ENCODE peak calls at places on chromosomes 6 and 20, in seven cellular contexts. One of them, this sample, is unnamed.

GRCh38 chr20:22949710-22950109 is 85.4 kb upstream of the SSTR4 start:
- DNase-seq in progenitor cell of endocrine pancreas: no peak
- DNase-seq in heart left ventricle: no peak
- DNase-seq in neural crest cell: no peak
- DNase-seq in endothelial cell: no peak
- DNase-seq in neural progenitor cell: no peak
- DNase-seq in left lung: no peak
- DNase-seq in this sample: no peak

GRCh38 chr6:108029226-108029921 is 45.2 kb downstream of the OSTM1 start:
- DNase-seq in progenitor cell of endocrine pancreas: no peak
- DNase-seq in heart left ventricle: no peak
- DNase-seq in neural crest cell: no peak
- DNase-seq in endothelial cell: no peak
- DNase-seq in neural progenitor cell: peak; percentile 66
- DNase-seq in left lung: no peak
- DNase-seq in this sample: no peak

GRCh38 chr6:13488015-13488895 is 855 bp upstream of the GFOD1 start:
- DNase-seq in progenitor cell of endocrine pancreas: no peak
- DNase-seq in heart left ventricle: peak; percentile 73
- DNase-seq in neural crest cell: peak; percentile 11
- DNase-seq in endothelial cell: peak; percentile 52
- DNase-seq in neural progenitor cell: peak; percentile 71
- DNase-seq in left lung: peak; percentile 85
- DNase-seq in this sample: no peak

GRCh38 chr6:56677559-56677958 is 34.9 kb upstream of the DST start:
- DNase-seq in progenitor cell of endocrine pancreas: no peak
- DNase-seq in heart left ventricle: no peak
- DNase-seq in neural crest cell: no peak
- DNase-seq in endothelial cell: no peak
- DNase-seq in neural progenitor cell: no peak
- DNase-seq in left lung: no peak
- DNase-seq in this sample: no peak

GRCh38 chr6:90219168-90219985 is 77.3 kb downstream of the BACH2 start:
- DNase-seq in progenitor cell of endocrine pancreas: peak; percentile 37
- DNase-seq in heart left ventricle: peak; percentile 63
- DNase-seq in neural crest cell: peak; percentile 39
- DNase-seq in endothelial cell: peak; percentile 11
- DNase-seq in neural progenitor cell: peak; percentile 43
- DNase-seq in left lung: no peak
- DNase-seq in this sample: peak; percentile 5

GRCh38 chr20:6819599-6819998 is 52.1 kb downstream of the BMP2 start:
- DNase-seq in progenitor cell of endocrine pancreas: no peak
- DNase-seq in heart left ventricle: no peak
- DNase-seq in neural crest cell: no peak
- DNase-seq in endothelial cell: no peak
- DNase-seq in neural progenitor cell: no peak
- DNase-seq in left lung: no peak
- DNase-seq in this sample: peak; percentile 42

GRCh38 chr20:50837532-50838321 is 42.9 kb downstream of the BCAS4 start:
- DNase-seq in progenitor cell of endocrine pancreas: no peak
- DNase-seq in heart left ventricle: peak; percentile 52
- DNase-seq in neural crest cell: no peak
- DNase-seq in endothelial cell: no peak
- DNase-seq in neural progenitor cell: no peak
- DNase-seq in left lung: peak; percentile 28
- DNase-seq in this sample: peak; percentile 74

GRCh38 chr20:43969501-43969900 is 54.8 kb downstream of the TOX2 start:
- DNase-seq in progenitor cell of endocrine pancreas: no peak
- DNase-seq in heart left ventricle: no peak
- DNase-seq in neural crest cell: no peak
- DNase-seq in endothelial cell: no peak
- DNase-seq in neural progenitor cell: no peak
- DNase-seq in left lung: no peak
- DNase-seq in this sample: no peak

GRCh38 chr20:56222201-56222600 is 26.3 kb upstream of the MC3R start:
- DNase-seq in progenitor cell of endocrine pancreas: no peak
- DNase-seq in heart left ventricle: no peak
- DNase-seq in neural crest cell: no peak
- DNase-seq in endothelial cell: no peak
- DNase-seq in neural progenitor cell: no peak
- DNase-seq in left lung: no peak
- DNase-seq in this sample: peak; percentile 55

GRCh38 chr6:88877893-88878292 is 85.5 kb downstream of the RNGTT start:
- DNase-seq in progenitor cell of endocrine pancreas: no peak
- DNase-seq in heart left ventricle: no peak
- DNase-seq in neural crest cell: no peak
- DNase-seq in endothelial cell: no peak
- DNase-seq in neural progenitor cell: no peak
- DNase-seq in left lung: no peak
- DNase-seq in this sample: no peak

GRCh38 chr6:117022774-117023173 is 145.7 kb downstream of the RFX6 start:
- DNase-seq in progenitor cell of endocrine pancreas: no peak
- DNase-seq in heart left ventricle: no peak
- DNase-seq in neural crest cell: no peak
- DNase-seq in endothelial cell: no peak
- DNase-seq in neural progenitor cell: no peak
- DNase-seq in left lung: no peak
- DNase-seq in this sample: no peak

GRCh38 chr20:43669332-43669731 is 2.4 kb downstream of the MYBL2 start:
- DNase-seq in progenitor cell of endocrine pancreas: no peak
- DNase-seq in heart left ventricle: no peak
- DNase-seq in neural crest cell: no peak
- DNase-seq in endothelial cell: no peak
- DNase-seq in neural progenitor cell: no peak
- DNase-seq in left lung: no peak
- DNase-seq in this sample: peak; percentile 82

GRCh38 chr20:54534101-54534500 is 58.7 kb downstream of the DOK5 start:
- DNase-seq in progenitor cell of endocrine pancreas: no peak
- DNase-seq in heart left ventricle: no peak
- DNase-seq in neural crest cell: no peak
- DNase-seq in endothelial cell: no peak
- DNase-seq in neural progenitor cell: no peak
- DNase-seq in left lung: no peak
- DNase-seq in this sample: no peak

GRCh38 chr6:15744824-15745402 is 82.1 kb upstream of the DTNBP1 start:
- DNase-seq in progenitor cell of endocrine pancreas: no peak
- DNase-seq in heart left ventricle: no peak
- DNase-seq in neural crest cell: no peak
- DNase-seq in endothelial cell: no peak
- DNase-seq in neural progenitor cell: no peak
- DNase-seq in left lung: no peak
- DNase-seq in this sample: no peak

GRCh38 chr6:166046232-166046631 is 121.4 kb downstream of the TBXT start:
- DNase-seq in progenitor cell of endocrine pancreas: no peak
- DNase-seq in heart left ventricle: no peak
- DNase-seq in neural crest cell: no peak
- DNase-seq in endothelial cell: no peak
- DNase-seq in neural progenitor cell: no peak
- DNase-seq in left lung: no peak
- DNase-seq in this sample: peak; percentile 86

GRCh38 chr6:166554316-166554715 is 32.2 kb downstream of the RAMACL start:
- DNase-seq in progenitor cell of endocrine pancreas: no peak
- DNase-seq in heart left ventricle: peak; percentile 51
- DNase-seq in neural crest cell: no peak
- DNase-seq in endothelial cell: no peak
- DNase-seq in neural progenitor cell: peak; percentile 10
- DNase-seq in left lung: no peak
- DNase-seq in this sample: no peak

GRCh38 chr20:17878069-17878911 is 90.3 kb downstream of the SNX5 start:
- DNase-seq in progenitor cell of endocrine pancreas: no peak
- DNase-seq in heart left ventricle: no peak
- DNase-seq in neural crest cell: no peak
- DNase-seq in endothelial cell: no peak
- DNase-seq in neural progenitor cell: no peak
- DNase-seq in left lung: no peak
- DNase-seq in this sample: no peak
- TF ChIP-seq CTCF in progenitor cell of endocrine pancreas: no peak
- TF ChIP-seq CTCF in heart left ventricle: no peak
- TF ChIP-seq CTCF in neural crest cell: no peak
- TF ChIP-seq CTCF in endothelial cell: no peak
- TF ChIP-seq CTCF in neural progenitor cell: no peak
- TF ChIP-seq CTCF in left lung: no peak
- TF ChIP-seq CTCF in this sample: no peak

GRCh38 chr6:42821846-42822245 is 40.0 kb downstream of the BICRAL start:
- DNase-seq in progenitor cell of endocrine pancreas: no peak
- DNase-seq in heart left ventricle: no peak
- DNase-seq in neural crest cell: no peak
- DNase-seq in endothelial cell: no peak
- DNase-seq in neural progenitor cell: no peak
- DNase-seq in left lung: no peak
- DNase-seq in this sample: no peak

GRCh38 chr6:42821341-42821668 is 39.5 kb downstream of the BICRAL start:
- DNase-seq in progenitor cell of endocrine pancreas: no peak
- DNase-seq in heart left ventricle: no peak
- DNase-seq in neural crest cell: no peak
- DNase-seq in endothelial cell: no peak
- DNase-seq in neural progenitor cell: no peak
- DNase-seq in left lung: no peak
- DNase-seq in this sample: no peak

GRCh38 chr6:42818878-42819277 is 37.0 kb downstream of the BICRAL start:
- DNase-seq in progenitor cell of endocrine pancreas: no peak
- DNase-seq in heart left ventricle: no peak
- DNase-seq in neural crest cell: no peak
- DNase-seq in endothelial cell: no peak
- DNase-seq in neural progenitor cell: no peak
- DNase-seq in left lung: no peak
- DNase-seq in this sample: no peak

GRCh38 chr6:42820509-42821340 is 38.9 kb downstream of the BICRAL start:
- DNase-seq in progenitor cell of endocrine pancreas: no peak
- DNase-seq in heart left ventricle: peak; percentile 51
- DNase-seq in neural crest cell: no peak
- DNase-seq in endothelial cell: no peak
- DNase-seq in neural progenitor cell: no peak
- DNase-seq in left lung: no peak
- DNase-seq in this sample: no peak

DNA sequence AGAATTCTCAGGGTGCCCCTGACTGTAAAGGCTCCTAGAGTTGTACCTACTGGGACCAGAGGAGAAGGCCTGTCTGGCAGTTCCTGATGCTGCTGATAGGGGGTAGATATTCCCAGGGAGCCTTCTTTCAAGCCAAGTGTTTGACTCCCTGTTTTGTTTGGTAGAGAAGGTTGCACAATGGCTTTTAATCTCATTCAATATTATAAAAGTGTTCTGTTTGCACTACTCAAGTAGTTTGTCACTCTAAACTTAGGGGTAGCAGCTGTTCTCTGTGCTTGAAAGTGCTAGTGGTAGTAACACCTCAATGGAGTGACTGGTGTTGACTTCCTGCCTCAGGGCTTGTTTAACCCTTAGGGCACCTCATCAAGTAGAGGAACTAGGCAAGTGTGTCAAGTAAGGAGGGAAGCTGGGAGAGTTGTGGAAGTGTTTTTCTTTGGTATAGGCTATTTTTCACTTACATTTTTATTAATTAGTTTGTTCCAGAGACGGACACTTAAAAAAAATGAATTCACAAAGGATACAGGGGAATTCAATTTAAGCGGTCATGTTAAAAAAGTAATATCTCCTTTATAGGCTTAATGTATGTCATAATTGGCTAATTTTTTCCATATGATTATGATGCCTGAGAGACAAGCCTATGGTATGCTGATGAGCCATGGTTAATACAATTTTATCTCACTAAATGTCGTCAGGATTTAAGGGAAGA is 38.1 kb downstream of the BICRAL start:
- DNase-seq in progenitor cell of endocrine pancreas: no peak
- DNase-seq in heart left ventricle: no peak
- DNase-seq in neural crest cell: no peak
- DNase-seq in endothelial cell: no peak
- DNase-seq in neural progenitor cell: peak; percentile 15
- DNase-seq in left lung: no peak
- DNase-seq in this sample: no peak
- TF ChIP-seq CTCF in progenitor cell of endocrine pancreas: peak; percentile 20
- TF ChIP-seq CTCF in heart left ventricle: no peak
- TF ChIP-seq CTCF in neural crest cell: peak; percentile 35
- TF ChIP-seq CTCF in endothelial cell: no peak
- TF ChIP-seq CTCF in neural progenitor cell: peak; percentile 22
- TF ChIP-seq CTCF in left lung: peak; percentile 26
- TF ChIP-seq CTCF in this sample: no peak

GRCh38 chr20:16007978-16008377 is 565.3 kb downstream of the KIF16B start:
- DNase-seq in progenitor cell of endocrine pancreas: no peak
- DNase-seq in heart left ventricle: no peak
- DNase-seq in neural crest cell: no peak
- DNase-seq in endothelial cell: no peak
- DNase-seq in neural progenitor cell: peak; percentile 33
- DNase-seq in left lung: no peak
- DNase-seq in this sample: no peak
- TF ChIP-seq CTCF in progenitor cell of endocrine pancreas: no peak
- TF ChIP-seq CTCF in heart left ventricle: no peak
- TF ChIP-seq CTCF in neural crest cell: no peak
- TF ChIP-seq CTCF in endothelial cell: no peak
- TF ChIP-seq CTCF in neural progenitor cell: peak; percentile 35
- TF ChIP-seq CTCF in left lung: no peak
- TF ChIP-seq CTCF in this sample: no peak

GRCh38 chr20:13953227-13953626 is 37.2 kb downstream of the SEL1L2 start:
- DNase-seq in progenitor cell of endocrine pancreas: no peak
- DNase-seq in heart left ventricle: no peak
- DNase-seq in neural crest cell: no peak
- DNase-seq in endothelial cell: no peak
- DNase-seq in neural progenitor cell: peak; percentile 21
- DNase-seq in left lung: no peak
- DNase-seq in this sample: no peak
- TF ChIP-seq CTCF in progenitor cell of endocrine pancreas: peak; percentile 19
- TF ChIP-seq CTCF in heart left ventricle: no peak
- TF ChIP-seq CTCF in neural crest cell: no peak
- TF ChIP-seq CTCF in endothelial cell: no peak
- TF ChIP-seq CTCF in neural progenitor cell: peak; percentile 45
- TF ChIP-seq CTCF in left lung: no peak
- TF ChIP-seq CTCF in this sample: no peak